ENCODE peak calls at places on chromosomes 1 and 21, in five cellular contexts. A is A549, G is uterus, B is breast epithelium, R is erythroblast. L is an unnamed sample.

GRCh38 chr1:20278692-20279130 is 12.0 kb upstream of the VWA5B1 start:
- DNase-seq in A (no peak), G (no peak), B (no peak), R (no peak), L (no peak)

GRCh38 chr1:57018119-57018518 is 52.3 kb upstream of the C8B start:
- DNase-seq in A (no peak), G (no peak), B (no peak), R (no peak), L (no peak)

GRCh38 chr1:26409191-26409751 is 1.3 kb upstream of the LIN28A start:
- DNase-seq in A (peak), G (no peak), B (no peak), R (no peak), L (no peak)

GRCh38 chr1:164773146-164773545 is 214.2 kb downstream of the PBX1 start:
- DNase-seq in A (no peak), G (no peak), B (no peak), R (peak), L (no peak)

GRCh38 chr1:201602413-201603265 is 63.7 kb downstream of the NAV1 start:
- DNase-seq in A (peak), G (no peak), B (no peak), R (no peak), L (no peak)

GRCh38 chr1:109502368-109502851 is 7.1 kb downstream of the AMIGO1 start:
- DNase-seq in A (no peak), G (no peak), B (no peak), R (no peak), L (no peak)

GRCh38 chr1:166813508-166814223 is 25.6 kb upstream of the POGK start:
- DNase-seq in A (no peak), G (no peak), B (no peak), R (no peak), L (no peak)

GRCh38 chr1:168079761-168080160 is 57.0 kb downstream of the GPR161 start:
- DNase-seq in A (no peak), G (no peak), B (no peak), R (no peak), L (no peak)

GRCh38 chr1:28056129-28056925 is 32.1 kb downstream of the EYA3 start:
- DNase-seq in A (no peak), G (no peak), B (no peak), R (peak), L (no peak)

GRCh38 chr1:54701996-54702395 is 13.7 kb upstream of the TTC4 start:
- DNase-seq in A (no peak), G (no peak), B (no peak), R (no peak), L (no peak)

GRCh38 chr1:196205882-196206281 is 402.4 kb downstream of the KCNT2 start:
- DNase-seq in A (no peak), G (no peak), B (no peak), R (peak), L (no peak)

GRCh38 chr1:18343646-18344045 is 137.1 kb upstream of the KLHDC7A start:
- DNase-seq in A (no peak), G (no peak), B (no peak), R (no peak), L (no peak)

GRCh38 chr1:183180634-183181056 is 5.4 kb upstream of the LAMC2 start:
- DNase-seq in A (peak), G (no peak), B (no peak), R (no peak), L (peak)

DNA sequence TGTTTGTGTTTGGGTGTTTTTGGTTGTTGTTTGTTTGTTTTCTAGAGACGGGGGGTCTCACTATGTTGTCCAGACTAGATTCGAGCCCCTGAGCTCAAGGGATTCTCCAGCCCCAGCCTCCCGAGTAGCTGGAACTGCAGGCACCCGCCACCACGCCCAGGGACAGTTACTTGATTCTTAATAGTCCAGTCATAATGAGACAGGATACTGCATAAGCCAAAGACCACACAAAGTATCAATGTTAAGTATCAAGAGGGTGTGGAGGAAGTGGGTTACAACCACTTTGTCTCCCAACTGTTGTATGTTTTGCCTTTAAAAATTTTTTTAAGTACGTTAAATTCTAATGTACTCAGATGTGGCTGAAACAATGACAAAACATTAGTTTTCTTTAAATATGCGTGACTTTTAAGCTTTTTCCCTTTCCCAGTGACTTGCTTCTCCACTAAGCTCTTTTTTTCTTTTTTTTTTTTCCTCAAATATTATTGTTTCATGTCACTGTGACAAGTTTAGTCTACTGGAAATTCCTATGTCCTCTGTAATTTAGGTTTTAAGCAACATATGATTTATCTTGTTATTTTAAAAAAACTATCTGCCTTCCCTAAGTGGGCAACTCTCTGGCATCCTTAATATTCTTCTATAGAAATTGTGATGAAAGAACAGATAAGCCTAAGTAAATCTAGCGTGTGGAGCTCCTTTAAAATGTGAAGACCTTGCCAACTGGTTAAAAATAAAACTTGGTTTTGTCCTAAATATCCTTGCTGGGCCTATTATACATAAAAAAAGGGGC is 56.1 kb upstream of the DPH5 start:
- DNase-seq in A (no peak), G (no peak), B (no peak), R (no peak), L (no peak)
- TF ChIP-seq POLR2A in A (no peak), G (no peak), B (no peak), R (no peak), L (no peak)

DNA sequence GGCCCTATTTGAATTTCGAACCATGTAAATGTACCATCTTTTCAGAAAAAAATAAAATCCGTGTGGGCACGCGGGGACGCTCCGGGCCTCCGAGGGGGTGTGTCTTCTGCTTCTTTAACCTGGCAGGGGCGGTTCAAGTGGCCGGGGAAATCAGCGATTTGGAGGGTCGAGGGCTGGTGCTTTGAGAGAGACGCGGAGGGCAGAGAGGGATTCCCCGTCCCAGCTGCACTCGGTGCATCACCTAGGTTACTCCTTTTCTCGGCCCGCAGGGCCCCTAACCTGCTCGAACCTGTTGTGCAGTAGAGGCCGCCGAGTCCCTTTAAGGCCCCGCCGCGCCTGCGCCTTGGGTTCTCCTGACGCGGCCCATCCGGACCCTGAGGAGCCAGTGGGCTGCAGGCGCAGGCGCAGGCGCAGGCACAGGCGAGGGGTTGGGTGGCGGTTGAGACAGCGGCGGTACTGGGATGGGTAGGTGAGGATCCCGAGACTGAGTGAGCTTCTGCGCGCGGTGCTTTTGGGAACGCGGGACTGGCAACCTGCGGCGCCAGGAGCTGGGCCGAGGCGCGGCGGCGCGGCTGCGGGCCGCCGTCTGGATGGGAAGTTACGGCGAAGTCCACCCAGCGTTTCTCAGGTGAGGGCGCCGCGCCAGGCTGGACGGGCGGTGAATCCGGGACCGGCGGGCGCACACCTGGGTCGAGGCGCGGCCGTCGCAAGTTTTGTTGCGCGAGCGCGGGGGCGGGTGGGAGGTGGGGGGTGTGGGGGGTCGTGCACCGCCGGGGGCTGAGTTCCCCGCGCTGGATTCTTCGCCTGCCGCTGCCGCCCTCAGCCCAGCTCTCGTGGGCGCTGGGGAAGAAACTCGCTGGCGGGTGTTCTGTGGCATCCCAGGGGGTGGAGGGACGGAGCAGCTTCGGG is at the start of gene NBPF3:
- DNase-seq in A (peak), G (peak), B (peak), R (no peak), L (peak)
- TF ChIP-seq POLR2A in A (peak), G (peak), B (no peak), R (no peak), L (peak)

DNA sequence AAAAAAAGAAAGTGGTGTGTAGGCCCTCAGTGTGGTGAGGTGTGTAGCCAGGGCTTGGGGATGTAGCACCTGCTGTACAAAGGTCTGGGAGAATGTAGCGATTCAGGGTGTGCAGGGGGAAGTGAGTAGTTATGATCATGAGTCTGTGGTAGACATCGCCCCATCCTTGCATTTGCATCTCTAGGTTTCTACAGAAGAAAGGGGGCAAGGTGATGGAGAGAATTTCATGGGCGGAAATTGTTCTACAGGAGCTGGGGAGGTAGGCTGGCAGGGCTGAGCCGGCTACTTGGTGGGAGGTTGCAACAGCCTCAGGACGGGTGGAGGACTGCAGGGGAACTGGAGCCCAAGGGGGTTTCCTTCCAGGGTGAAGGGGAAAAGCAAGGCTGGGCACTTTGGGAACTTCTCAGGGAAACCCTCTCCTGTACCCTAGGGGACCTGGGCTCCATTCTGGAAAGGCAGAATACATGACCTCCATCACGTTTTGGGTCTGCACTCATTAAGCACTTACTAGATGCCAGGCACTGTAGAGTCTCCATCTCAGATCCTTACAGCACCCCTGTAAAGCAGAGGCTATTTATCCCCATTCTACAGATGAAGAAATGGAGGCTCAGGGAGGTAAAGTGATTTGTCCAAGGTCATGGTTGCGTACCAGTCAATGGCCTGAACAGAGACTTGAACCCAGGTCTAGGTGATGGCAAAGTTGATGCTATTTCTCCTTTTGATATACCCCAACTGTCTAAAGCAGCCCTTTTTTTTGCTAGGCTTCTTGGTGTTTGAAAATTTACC is 14.5 kb upstream of the TNFRSF1B start:
- DNase-seq in A (no peak), G (no peak), B (no peak), R (no peak), L (no peak)
- TF ChIP-seq POLR2A in A (no peak), G (no peak), B (no peak), R (no peak), L (no peak)

GRCh38 chr1:225655509-225656258 is 2.8 kb upstream of the ENAH start:
- DNase-seq in A (peak), G (peak), B (no peak), R (peak), L (peak)
- TF ChIP-seq POLR2A in A (no peak), G (no peak), B (no peak), R (no peak), L (no peak)

DNA sequence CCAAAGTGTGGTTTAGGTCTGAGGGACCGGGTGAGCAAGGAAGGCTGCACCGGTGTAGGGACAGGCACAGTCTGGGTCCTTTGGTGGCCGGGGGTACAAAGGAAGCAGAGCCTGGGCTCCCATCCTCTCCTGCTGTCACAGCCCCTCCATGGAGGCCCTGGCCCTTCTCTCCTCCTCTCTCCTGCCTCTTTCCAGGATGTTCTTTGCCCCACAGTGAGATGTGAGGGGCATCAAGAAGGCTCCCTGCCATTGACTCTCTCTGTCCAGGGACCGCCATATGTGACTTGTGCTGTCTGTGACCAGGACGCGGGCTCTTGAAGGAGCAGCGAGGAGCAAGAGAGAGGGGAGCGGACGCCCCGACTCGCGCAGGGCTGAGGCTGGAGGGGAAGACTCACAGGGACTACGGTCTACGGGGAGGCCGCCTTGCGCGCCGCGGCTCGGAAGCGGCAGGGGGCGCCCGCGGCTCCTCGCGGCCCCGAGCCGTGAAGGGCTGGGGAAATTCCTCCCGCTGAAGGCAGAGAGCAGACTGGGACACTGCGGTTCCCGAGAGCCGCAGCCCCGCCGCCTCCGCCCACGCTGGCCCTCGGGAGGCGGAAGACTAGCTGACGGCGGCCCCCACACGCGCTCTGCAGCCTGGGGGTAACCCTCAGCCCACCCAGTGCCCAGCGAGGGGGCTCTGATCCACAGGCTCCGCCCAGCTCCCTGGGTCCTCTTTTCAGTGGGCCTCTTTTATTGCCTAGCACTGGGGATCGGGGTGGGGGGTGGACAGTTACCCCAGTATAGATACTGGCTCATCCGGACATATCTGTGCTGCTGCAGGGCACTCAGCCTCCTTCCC is 40.8 kb downstream of the MAB21L3 start:
- DNase-seq in A (peak), G (peak), B (peak), R (peak), L (peak)
- TF ChIP-seq POLR2A in A (peak), G (no peak), B (no peak), R (no peak), L (no peak)

GRCh38 chr21:43728467-43729390 is 9.8 kb downstream of the PDXK start:
- DNase-seq in A (peak), G (peak), B (peak), R (peak), L (peak)
- TF ChIP-seq POLR2A in A (no peak), G (peak), B (peak), R (peak), L (no peak)

GRCh38 chr1:32107742-32108661 is at the start of gene KPNA6:
- DNase-seq in A (peak), G (peak), B (peak), R (peak), L (peak)
- TF ChIP-seq POLR2A in A (peak), G (peak), B (peak), R (peak), L (peak)

DNA sequence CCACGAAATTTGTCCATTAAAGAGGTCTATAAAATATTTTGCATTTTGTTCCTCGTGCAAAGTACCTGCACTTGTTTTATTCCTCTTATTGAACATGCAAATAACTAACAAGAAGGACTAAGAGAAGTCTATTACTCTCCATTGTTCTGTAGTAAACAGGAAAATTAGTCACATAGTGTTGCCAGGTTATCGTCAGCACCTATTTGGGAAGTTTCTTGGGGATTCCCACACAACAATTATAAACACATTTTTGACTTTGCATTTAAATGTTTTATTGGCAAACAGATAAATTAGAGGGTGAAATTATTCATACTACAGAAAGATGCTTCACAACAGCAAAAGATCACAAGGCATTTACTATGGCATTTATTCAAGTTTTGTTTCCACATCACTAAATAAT is 174.5 kb downstream of the ZC3H11B start:
- DNase-seq in A (no peak), G (no peak), B (no peak), R (no peak), L (no peak)
- TF ChIP-seq POLR2A in A (no peak), G (no peak), B (no peak), R (no peak), L (no peak)

GRCh38 chr1:181062800-181063428 is 25.6 kb upstream of the IER5 start:
- DNase-seq in A (no peak), G (no peak), B (no peak), R (no peak), L (peak)
- TF ChIP-seq POLR2A in A (no peak), G (no peak), B (no peak), R (no peak), L (no peak)

GRCh38 chr1:213829806-213830205 is 158.0 kb upstream of the PROX1 start:
- DNase-seq in A (no peak), G (no peak), B (no peak), R (no peak), L (no peak)
- TF ChIP-seq POLR2A in A (no peak), G (no peak), B (no peak), R (no peak), L (no peak)